ENCODE peak calls at places on chromosomes 16 and 17, in five cellular contexts. G is stimulated activated CD4-positive, alpha-beta T cell treated with anti-CD3 and anti-CD28 coated beads, Interleukin-4, amount 100 ng/mL, for 24 hours; M is GM04503; R is HL-60; O is EL. X is an unnamed sample.

GRCh38 chr17:48051706-48052486 is 3.7 kb downstream of the NFE2L1 start:
- DNase-seq in G (no peak), O (peak), R (peak), M (peak), X (peak)

GRCh38 chr16:61149709-61150108 is 886.5 kb downstream of the CDH8 start:
- DNase-seq in R (no peak), O (no peak), M (no peak), G (no peak), X (no peak)

GRCh38 chr16:351804-352520 is 561 bp downstream of the AXIN1 start:
- DNase-seq in M (no peak), R (no peak), G (no peak), O (peak), X (peak)

GRCh38 chr16:75745823-75746222 is 19.5 kb upstream of the CPHXL start:
- DNase-seq in M (no peak), R (no peak), O (no peak), G (no peak), X (no peak)

GRCh38 chr17:60740584-60740983 is 62.9 kb downstream of the BCAS3 start:
- DNase-seq in M (no peak), R (no peak), G (no peak), O (no peak), X (no peak)

GRCh38 chr16:61993076-61993475 is 43.2 kb downstream of the CDH8 start:
- DNase-seq in O (no peak), R (no peak), M (no peak), G (no peak), X (no peak)

GRCh38 chr16:48318630-48319029 is 66.6 kb downstream of the SIAH1 start:
- DNase-seq in G (peak), M (no peak), O (peak), R (peak), X (peak)

GRCh38 chr16:86218479-86219170 is 291.7 kb upstream of the FOXF1 start:
- DNase-seq in R (no peak), M (no peak), G (no peak), O (no peak), X (no peak)

GRCh38 chr16:17827313-17827712 is 356.6 kb upstream of the XYLT1 start:
- DNase-seq in M (no peak), R (no peak), G (no peak), O (peak), X (peak)

GRCh38 chr17:68599091-68599872 is 1.9 kb downstream of the FAM20A start:
- DNase-seq in R (no peak), O (peak), G (no peak), M (peak), X (peak)